ENCODE peak calls at places on chromosomes 13 and 19, in six cellular contexts. W, N, J, B, D and Q are unnamed samples.

GRCh38 chr13:64640002-64640401 is 2590.1 kb downstream of the PCDH9 start:
- DNase-seq in B (no peak), W (no peak), J (no peak), D (no peak), N (no peak), Q (no peak)

GRCh38 chr19:4295972-4296771 is 6.0 kb downstream of the TMIGD2 start:
- DNase-seq in B (no peak), D (no peak), W (no peak), N (no peak), J (no peak), Q (peak)

GRCh38 chr13:113579686-113580085 is 4.9 kb upstream of the TFDP1 start:
- DNase-seq in W (no peak), J (no peak), B (no peak), N (no peak), D (no peak), Q (peak)

GRCh38 chr13:54033323-54033861 is 1004.8 kb downstream of the OLFM4 start:
- DNase-seq in B (no peak), W (no peak), D (no peak), J (no peak), N (no peak), Q (no peak)

GRCh38 chr19:13037161-13037560 is 41.9 kb downstream of the NFIX start:
- DNase-seq in B (peak), D (peak), W (no peak), N (no peak), J (no peak), Q (no peak)

GRCh38 chr13:96428904-96429303 is 339.0 kb downstream of the HS6ST3 start:
- DNase-seq in B (no peak), J (no peak), D (no peak), W (no peak), N (no peak), Q (no peak)

GRCh38 chr13:111129465-111130110 is 14.5 kb downstream of the ARHGEF7 start:
- DNase-seq in N (no peak), J (peak), W (no peak), B (no peak), D (no peak), Q (peak)

GRCh38 chr13:110497003-110497402 is 64.5 kb downstream of the RAB20 start:
- DNase-seq in B (no peak), N (no peak), W (no peak), J (no peak), D (no peak), Q (no peak)

GRCh38 chr13:98959299-98959698 is 18.6 kb downstream of the DOCK9 start:
- DNase-seq in W (no peak), J (no peak), N (no peak), B (no peak), D (no peak), Q (no peak)

GRCh38 chr19:13356686-13357280 is 149.5 kb downstream of the CACNA1A start:
- DNase-seq in B (no peak), N (no peak), J (no peak), D (no peak), W (no peak), Q (no peak)

GRCh38 chr19:41945135-41945766 is 13.9 kb downstream of the RABAC1 start:
- DNase-seq in B (no peak), N (no peak), J (peak), D (no peak), W (no peak), Q (peak)

GRCh38 chr19:13883665-13884064 is 6.7 kb downstream of the NANOS3 start:
- DNase-seq in D (no peak), N (no peak), B (no peak), W (no peak), J (no peak), Q (no peak)

GRCh38 chr13:108342369-108343289 is 73.1 kb downstream of the TNFSF13B start:
- DNase-seq in J (peak), N (no peak), W (peak), D (peak), B (peak), Q (peak)

GRCh38 chr19:4059931-4060620 is 6.6 kb downstream of the ZBTB7A start:
- DNase-seq in J (no peak), N (peak), W (no peak), B (no peak), D (peak), Q (peak)

GRCh38 chr13:92843549-92843948 is 383.1 kb upstream of the GPC6 start:
- DNase-seq in B (peak), J (no peak), N (no peak), D (peak), W (peak), Q (no peak)

GRCh38 chr19:44212865-44213346 is 574 bp downstream of the ZNF227 start:
- DNase-seq in N (no peak), D (peak), B (peak), J (no peak), W (no peak), Q (no peak)

GRCh38 chr19:47531640-47532387 is 17.0 kb upstream of the NAPA start:
- DNase-seq in B (no peak), J (no peak), W (no peak), N (no peak), D (no peak), Q (no peak)

GRCh38 chr13:93455881-93456280 is 229.3 kb downstream of the GPC6 start:
- DNase-seq in D (no peak), N (no peak), B (no peak), J (no peak), W (no peak), Q (no peak)

GRCh38 chr13:40552895-40553294 is 113.5 kb downstream of the FOXO1 start:
- DNase-seq in J (no peak), D (no peak), N (no peak), W (no peak), B (no peak), Q (no peak)

GRCh38 chr19:44055870-44056269 is 4.0 kb downstream of the ZNF223 start:
- DNase-seq in N (no peak), B (no peak), J (no peak), D (no peak), W (no peak), Q (no peak)

GRCh38 chr19:42005504-42005903 is 11.5 kb upstream of the ATP1A3 start:
- DNase-seq in B (no peak), N (no peak), J (no peak), D (no peak), W (no peak), Q (no peak)

GRCh38 chr13:78978381-78978998 is 319.5 kb upstream of the OBI1 start:
- DNase-seq in W (peak), B (peak), D (peak), N (peak), J (peak), Q (peak)

GRCh38 chr13:94369862-94370491 is 109.5 kb downstream of the DCT start:
- DNase-seq in B (no peak), N (no peak), D (no peak), J (no peak), W (peak), Q (no peak)

GRCh38 chr13:71645467-71645866 is 221.5 kb downstream of the DACH1 start:
- DNase-seq in J (no peak), W (no peak), B (no peak), D (no peak), N (no peak), Q (no peak)

GRCh38 chr13:91184244-91184926 is 163.1 kb upstream of the MIR17HG start:
- DNase-seq in B (no peak), N (no peak), W (no peak), J (no peak), D (no peak), Q (no peak)

GRCh38 chr13:59269476-59269875 is 894.3 kb downstream of the DIAPH3 start:
- DNase-seq in D (peak), B (peak), W (peak), N (no peak), J (no peak), Q (no peak)

GRCh38 chr19:16875584-16876555 is 12.9 kb upstream of the F2RL3 start:
- DNase-seq in W (no peak), J (no peak), N (no peak), B (no peak), D (no peak), Q (no peak)

GRCh38 chr19:38674388-38675133 is 27.1 kb downstream of the ACTN4 start:
- DNase-seq in D (peak), W (no peak), B (no peak), J (no peak), N (no peak), Q (no peak)

GRCh38 chr19:470701-471100 is 9.9 kb upstream of the SHC2 start:
- DNase-seq in N (no peak), W (no peak), D (no peak), B (no peak), J (no peak), Q (no peak)

GRCh38 chr13:98775844-98776598 is 23.5 kb upstream of the SLC15A1 start:
- DNase-seq in N (peak), B (peak), D (peak), J (no peak), W (no peak), Q (no peak)

GRCh38 chr13:35711909-35712308 is 235.4 kb upstream of the MAB21L1 start:
- DNase-seq in J (no peak), W (no peak), N (no peak), D (no peak), B (no peak), Q (no peak)

GRCh38 chr13:74883834-74884233 is 598.1 kb downstream of the TBC1D4 start:
- DNase-seq in J (no peak), D (no peak), N (no peak), B (no peak), W (no peak), Q (no peak)

GRCh38 chr13:76937416-76937815 is 10.9 kb upstream of the ACOD1 start:
- DNase-seq in J (no peak), W (peak), B (peak), D (peak), N (peak), Q (no peak)

GRCh38 chr13:60887711-60888110 is 490.7 kb downstream of the TDRD3 start:
- DNase-seq in D (no peak), W (no peak), J (no peak), B (no peak), N (no peak), Q (no peak)

GRCh38 chr19:36086326-36086725 is 24.6 kb upstream of the OVOL3 start:
- DNase-seq in D (no peak), J (no peak), W (no peak), N (no peak), B (no peak), Q (no peak)

GRCh38 chr13:112510002-112510780 is 77.8 kb downstream of the TUBGCP3 start:
- DNase-seq in B (peak), W (peak), N (no peak), D (peak), J (peak), Q (peak)

GRCh38 chr19:42468273-42468796 is 25.6 kb upstream of the CXCL17 start:
- DNase-seq in B (peak), N (peak), D (peak), J (no peak), W (peak), Q (no peak)

GRCh38 chr19:35903550-35904179 is 1.3 kb downstream of the HCST start:
- DNase-seq in J (peak), N (peak), W (no peak), D (peak), B (peak), Q (peak)

GRCh38 chr19:2266183-2266993 is 10.2 kb upstream of the JSRP1 start:
- DNase-seq in B (peak), J (no peak), N (peak), W (peak), D (peak), Q (peak)

DNA sequence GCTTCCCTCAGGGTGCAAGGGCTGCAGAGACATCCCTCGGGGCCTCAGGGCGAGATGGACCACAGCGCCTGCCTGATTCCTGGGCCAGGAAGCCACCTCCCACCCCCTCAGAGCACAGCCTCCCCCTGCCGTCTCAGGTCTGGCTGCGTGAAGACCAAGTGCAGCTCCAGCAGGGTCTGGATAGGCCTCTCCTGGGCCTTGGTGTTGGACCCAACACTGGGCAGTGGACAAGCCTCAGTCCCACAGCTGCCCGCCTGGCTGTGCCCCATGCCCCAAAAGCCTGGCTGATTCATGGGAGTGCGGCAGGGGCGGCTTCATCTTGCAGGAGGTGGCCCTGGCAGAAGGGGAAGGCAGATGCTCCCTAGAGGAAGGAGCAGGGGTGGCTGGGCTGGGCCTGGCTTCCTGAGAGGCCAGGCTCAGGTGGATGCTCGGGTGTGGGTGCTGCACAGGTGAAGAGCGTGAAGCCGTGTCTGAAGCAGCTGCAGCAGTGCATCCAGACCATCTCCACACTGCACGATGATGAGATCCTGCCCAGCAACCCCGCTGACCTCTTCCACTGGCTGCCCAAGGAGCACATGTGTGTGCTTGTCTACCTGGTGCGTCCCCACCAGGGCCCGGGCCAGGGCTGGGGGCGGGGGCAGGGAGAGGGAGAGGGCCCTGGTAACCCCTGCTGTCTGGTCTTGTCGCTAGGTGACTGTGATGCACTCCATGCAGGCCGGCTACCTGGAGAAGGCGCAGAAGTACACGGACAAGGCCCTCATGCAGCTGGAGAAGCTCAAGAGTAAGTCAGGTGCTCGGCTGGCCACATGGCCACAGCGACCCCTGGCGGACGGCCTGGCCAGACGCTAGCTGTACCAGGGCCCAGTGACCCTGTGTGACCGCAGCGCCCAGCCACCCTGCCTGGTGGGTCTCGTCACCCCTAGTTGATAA is 21.7 kb downstream of the MAU2 start:
- DNase-seq in J (no peak), W (peak), B (peak), D (peak), N (peak), Q (peak)
- TF ChIP-seq CTCF in J (peak), W (peak), B (peak), D (peak), N (peak), Q (no peak)

DNA sequence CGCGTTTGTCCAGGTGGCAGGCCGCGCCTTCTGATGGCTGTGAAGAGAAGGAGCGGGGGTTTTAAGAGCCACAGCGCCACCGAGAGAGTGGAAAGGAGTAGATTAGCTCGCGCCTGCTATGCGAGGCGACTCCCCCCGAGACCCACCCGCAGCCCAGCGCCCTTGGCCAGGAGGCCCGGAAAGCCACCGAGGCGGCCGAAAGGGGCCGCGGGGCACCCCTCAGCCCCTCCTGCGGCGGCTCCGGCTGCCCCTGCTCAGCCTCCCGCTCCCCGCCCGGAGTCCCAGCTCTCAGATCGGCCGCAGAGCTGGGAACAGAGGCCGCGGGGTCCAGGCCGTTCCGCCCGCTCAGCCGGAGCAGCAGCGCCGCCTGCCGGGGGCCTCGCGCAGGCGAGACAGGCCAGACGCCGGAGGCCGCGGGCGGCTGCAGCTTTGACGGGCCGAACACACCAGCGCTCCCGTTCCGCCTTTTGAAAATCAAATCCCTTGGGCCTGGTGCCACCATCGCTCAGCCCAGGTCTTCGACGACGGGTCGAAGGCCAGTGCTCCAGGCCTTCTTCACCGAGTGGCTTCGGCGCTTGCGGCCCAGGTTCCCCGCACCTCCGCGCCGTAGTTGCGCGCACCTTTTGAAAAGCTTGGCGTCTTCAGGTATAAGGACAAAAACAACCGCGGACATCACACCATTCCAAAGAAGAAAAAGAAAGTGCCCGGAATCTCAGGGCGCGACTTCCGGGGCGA is 15.3 kb downstream of the CDX2 start:
- DNase-seq in W (peak), B (peak), J (peak), D (peak), N (peak), Q (peak)
- TF ChIP-seq CTCF in W (peak), B (peak), J (peak), D (peak), N (peak), Q (peak)

GRCh38 chr13:67736646-67737420 is 506.7 kb upstream of the PCDH9 start:
- DNase-seq in J (no peak), N (no peak), W (peak), B (no peak), D (no peak), Q (no peak)
- TF ChIP-seq CTCF in J (no peak), N (no peak), W (peak), B (no peak), D (peak), Q (no peak)

GRCh38 chr13:23497186-23497585 is 63.7 kb upstream of the SACS start:
- DNase-seq in D (no peak), N (no peak), W (no peak), J (no peak), B (no peak), Q (no peak)
- TF ChIP-seq CTCF in D (no peak), N (no peak), W (no peak), J (no peak), B (no peak), Q (no peak)

GRCh38 chr19:29667941-29668340 is 2.7 kb downstream of the PLEKHF1 start:
- DNase-seq in W (no peak), N (no peak), J (no peak), B (no peak), D (no peak), Q (peak)
- TF ChIP-seq CTCF in W (no peak), N (no peak), J (peak), B (no peak), D (no peak), Q (no peak)

DNA sequence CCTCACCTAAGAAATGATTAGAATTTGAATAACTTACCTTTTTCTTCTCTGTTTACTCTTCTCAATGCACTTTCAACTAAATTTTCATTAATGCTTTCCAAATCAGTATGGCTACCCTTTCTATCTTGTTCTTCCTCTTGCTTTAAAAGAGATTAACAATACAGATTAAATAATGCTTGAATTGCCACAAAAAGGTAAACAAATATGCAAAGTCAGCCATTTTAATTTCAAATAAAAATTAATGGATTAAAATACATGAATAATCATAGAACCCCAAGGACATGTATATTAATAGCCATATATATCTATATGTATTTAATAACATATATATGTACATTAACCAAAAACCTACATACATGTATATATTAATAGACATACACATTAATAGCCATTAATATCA is 7.9 kb upstream of the NEK5 start:
- DNase-seq in N (no peak), W (no peak), B (no peak), D (no peak), J (no peak), Q (no peak)
- TF ChIP-seq CTCF in N (no peak), W (no peak), B (no peak), D (no peak), J (no peak), Q (no peak)

GRCh38 chr19:10513223-10513622 is 4.0 kb downstream of the S1PR5 start:
- DNase-seq in J (peak), B (no peak), D (no peak), N (no peak), W (no peak), Q (no peak)

GRCh38 chr19:10508036-10508435 is 4.9 kb upstream of the KEAP1 start:
- DNase-seq in D (no peak), B (no peak), J (no peak), N (no peak), W (no peak), Q (no peak)

GRCh38 chr19:10508707-10509106 is 5.6 kb upstream of the KEAP1 start:
- DNase-seq in J (no peak), D (peak), B (peak), W (no peak), N (no peak), Q (no peak)

GRCh38 chr19:10514211-10515145 is 2.8 kb downstream of the S1PR5 start:
- DNase-seq in N (peak), J (peak), W (no peak), B (no peak), D (no peak), Q (peak)

GRCh38 chr19:10510301-10510802 is 6.9 kb downstream of the S1PR5 start:
- DNase-seq in J (peak), B (no peak), N (peak), D (peak), W (no peak), Q (peak)
- TF ChIP-seq CTCF in J (peak), B (peak), N (peak), D (peak), W (peak), Q (peak)